ENCODE peak calls at places on chromosome 4, in seven cellular contexts. One of them, this sample, is unnamed.

GRCh38 chr4:96729641-96730040 is 889.7 kb downstream of the PDHA2 start:
- DNase-seq in left ventricle myocardium inferior: no peak
- DNase-seq in AG04449: no peak
- DNase-seq in sigmoid colon: no peak
- DNase-seq in ascending aorta: no peak
- DNase-seq in uterus: no peak
- DNase-seq in BE2C: no peak
- DNase-seq in this sample: no peak

GRCh38 chr4:7480423-7480822 is 45.7 kb upstream of the PSAPL1 start:
- DNase-seq in BE2C: no peak
- DNase-seq in AG04449: no peak
- DNase-seq in sigmoid colon: no peak
- DNase-seq in uterus: no peak
- DNase-seq in ascending aorta: no peak
- DNase-seq in left ventricle myocardium inferior: no peak
- DNase-seq in this sample: no peak

GRCh38 chr4:41436365-41437263 is 101.3 kb upstream of the LIMCH1 start:
- DNase-seq in left ventricle myocardium inferior: no peak
- DNase-seq in ascending aorta: no peak
- DNase-seq in sigmoid colon: no peak
- DNase-seq in BE2C: no peak
- DNase-seq in AG04449: no peak
- DNase-seq in uterus: no peak
- DNase-seq in this sample: no peak

GRCh38 chr4:77818077-77818666 is 996 bp downstream of the CNOT6L start:
- DNase-seq in uterus: peak
- DNase-seq in ascending aorta: peak
- DNase-seq in AG04449: no peak
- DNase-seq in sigmoid colon: peak
- DNase-seq in left ventricle myocardium inferior: peak
- DNase-seq in BE2C: peak
- DNase-seq in this sample: peak

GRCh38 chr4:189187531-189188052 is 753.1 kb upstream of the FRG1 start:
- DNase-seq in sigmoid colon: no peak
- DNase-seq in BE2C: no peak
- DNase-seq in AG04449: no peak
- DNase-seq in ascending aorta: no peak
- DNase-seq in left ventricle myocardium inferior: no peak
- DNase-seq in uterus: no peak
- DNase-seq in this sample: no peak

GRCh38 chr4:17895481-17895880 is 84.7 kb downstream of the NCAPG start:
- DNase-seq in left ventricle myocardium inferior: no peak
- DNase-seq in ascending aorta: no peak
- DNase-seq in sigmoid colon: no peak
- DNase-seq in uterus: no peak
- DNase-seq in AG04449: no peak
- DNase-seq in BE2C: no peak
- DNase-seq in this sample: no peak

GRCh38 chr4:140637836-140638235 is 69.1 kb upstream of the UCP1 start:
- DNase-seq in ascending aorta: no peak
- DNase-seq in BE2C: peak
- DNase-seq in sigmoid colon: no peak
- DNase-seq in uterus: no peak
- DNase-seq in AG04449: no peak
- DNase-seq in left ventricle myocardium inferior: no peak
- DNase-seq in this sample: no peak

GRCh38 chr4:36196145-36196925 is 48.0 kb downstream of the ARAP2 start:
- DNase-seq in uterus: no peak
- DNase-seq in sigmoid colon: no peak
- DNase-seq in left ventricle myocardium inferior: no peak
- DNase-seq in AG04449: no peak
- DNase-seq in ascending aorta: no peak
- DNase-seq in BE2C: no peak
- DNase-seq in this sample: no peak

GRCh38 chr4:152460488-152460887 is 75.4 kb downstream of the FBXW7 start:
- DNase-seq in AG04449: peak
- DNase-seq in left ventricle myocardium inferior: no peak
- DNase-seq in sigmoid colon: no peak
- DNase-seq in BE2C: no peak
- DNase-seq in uterus: no peak
- DNase-seq in ascending aorta: no peak
- DNase-seq in this sample: peak

GRCh38 chr4:22498866-22499265 is 17.0 kb downstream of the ADGRA3 start:
- DNase-seq in sigmoid colon: no peak
- DNase-seq in left ventricle myocardium inferior: no peak
- DNase-seq in BE2C: no peak
- DNase-seq in ascending aorta: no peak
- DNase-seq in AG04449: no peak
- DNase-seq in uterus: no peak
- DNase-seq in this sample: no peak

GRCh38 chr4:180665994-180666818 is 1577.0 kb upstream of the TENM3 start:
- DNase-seq in ascending aorta: no peak
- DNase-seq in BE2C: peak
- DNase-seq in uterus: no peak
- DNase-seq in AG04449: no peak
- DNase-seq in left ventricle myocardium inferior: no peak
- DNase-seq in sigmoid colon: no peak
- DNase-seq in this sample: peak

GRCh38 chr4:100581337-100581736 is 63.5 kb upstream of the EMCN start:
- DNase-seq in ascending aorta: no peak
- DNase-seq in BE2C: peak
- DNase-seq in AG04449: no peak
- DNase-seq in left ventricle myocardium inferior: no peak
- DNase-seq in sigmoid colon: no peak
- DNase-seq in uterus: no peak
- DNase-seq in this sample: no peak

GRCh38 chr4:15451181-15451865 is 18.4 kb upstream of the CC2D2A start:
- DNase-seq in AG04449: no peak
- DNase-seq in BE2C: no peak
- DNase-seq in ascending aorta: no peak
- DNase-seq in uterus: no peak
- DNase-seq in sigmoid colon: no peak
- DNase-seq in left ventricle myocardium inferior: no peak
- DNase-seq in this sample: no peak

GRCh38 chr4:123399638-123400358 is 3.2 kb downstream of the SPRY1 start:
- DNase-seq in uterus: no peak
- DNase-seq in sigmoid colon: no peak
- DNase-seq in AG04449: no peak
- DNase-seq in ascending aorta: no peak
- DNase-seq in left ventricle myocardium inferior: no peak
- DNase-seq in BE2C: no peak
- DNase-seq in this sample: no peak

GRCh38 chr4:123396294-123397275 is at the start of gene SPRY1:
- DNase-seq in uterus: peak
- DNase-seq in ascending aorta: peak
- DNase-seq in sigmoid colon: peak
- DNase-seq in BE2C: peak
- DNase-seq in left ventricle myocardium inferior: peak
- DNase-seq in AG04449: no peak
- DNase-seq in this sample: peak

GRCh38 chr4:123397276-123398150 is 918 bp downstream of the SPRY1 start:
- DNase-seq in ascending aorta: peak
- DNase-seq in left ventricle myocardium inferior: peak
- DNase-seq in sigmoid colon: peak
- DNase-seq in uterus: peak
- DNase-seq in BE2C: peak
- DNase-seq in AG04449: no peak
- DNase-seq in this sample: no peak

GRCh38 chr4:123398151-123398802 is 1.7 kb downstream of the SPRY1 start:
- DNase-seq in left ventricle myocardium inferior: peak
- DNase-seq in BE2C: peak
- DNase-seq in ascending aorta: peak
- DNase-seq in AG04449: no peak
- DNase-seq in sigmoid colon: peak
- DNase-seq in uterus: peak
- DNase-seq in this sample: no peak

GRCh38 chr4:123398803-123399637 is 2.4 kb downstream of the SPRY1 start:
- DNase-seq in BE2C: no peak
- DNase-seq in uterus: peak
- DNase-seq in left ventricle myocardium inferior: peak
- DNase-seq in ascending aorta: peak
- DNase-seq in AG04449: no peak
- DNase-seq in sigmoid colon: peak
- DNase-seq in this sample: no peak
- TF ChIP-seq CTCF in BE2C: no peak
- TF ChIP-seq CTCF in uterus: no peak
- TF ChIP-seq CTCF in left ventricle myocardium inferior: no peak
- TF ChIP-seq CTCF in ascending aorta: no peak
- TF ChIP-seq CTCF in AG04449: peak
- TF ChIP-seq CTCF in sigmoid colon: no peak
- TF ChIP-seq CTCF in this sample: peak

GRCh38 chr4:107278791-107279481 is 242.8 kb upstream of the DKK2 start:
- DNase-seq in ascending aorta: no peak
- DNase-seq in BE2C: no peak
- DNase-seq in uterus: no peak
- DNase-seq in AG04449: no peak
- DNase-seq in sigmoid colon: no peak
- DNase-seq in left ventricle myocardium inferior: no peak
- DNase-seq in this sample: no peak

GRCh38 chr4:107279729-107280128 is 243.6 kb upstream of the DKK2 start:
- DNase-seq in left ventricle myocardium inferior: no peak
- DNase-seq in ascending aorta: no peak
- DNase-seq in AG04449: no peak
- DNase-seq in BE2C: no peak
- DNase-seq in sigmoid colon: no peak
- DNase-seq in uterus: no peak
- DNase-seq in this sample: no peak

DNA sequence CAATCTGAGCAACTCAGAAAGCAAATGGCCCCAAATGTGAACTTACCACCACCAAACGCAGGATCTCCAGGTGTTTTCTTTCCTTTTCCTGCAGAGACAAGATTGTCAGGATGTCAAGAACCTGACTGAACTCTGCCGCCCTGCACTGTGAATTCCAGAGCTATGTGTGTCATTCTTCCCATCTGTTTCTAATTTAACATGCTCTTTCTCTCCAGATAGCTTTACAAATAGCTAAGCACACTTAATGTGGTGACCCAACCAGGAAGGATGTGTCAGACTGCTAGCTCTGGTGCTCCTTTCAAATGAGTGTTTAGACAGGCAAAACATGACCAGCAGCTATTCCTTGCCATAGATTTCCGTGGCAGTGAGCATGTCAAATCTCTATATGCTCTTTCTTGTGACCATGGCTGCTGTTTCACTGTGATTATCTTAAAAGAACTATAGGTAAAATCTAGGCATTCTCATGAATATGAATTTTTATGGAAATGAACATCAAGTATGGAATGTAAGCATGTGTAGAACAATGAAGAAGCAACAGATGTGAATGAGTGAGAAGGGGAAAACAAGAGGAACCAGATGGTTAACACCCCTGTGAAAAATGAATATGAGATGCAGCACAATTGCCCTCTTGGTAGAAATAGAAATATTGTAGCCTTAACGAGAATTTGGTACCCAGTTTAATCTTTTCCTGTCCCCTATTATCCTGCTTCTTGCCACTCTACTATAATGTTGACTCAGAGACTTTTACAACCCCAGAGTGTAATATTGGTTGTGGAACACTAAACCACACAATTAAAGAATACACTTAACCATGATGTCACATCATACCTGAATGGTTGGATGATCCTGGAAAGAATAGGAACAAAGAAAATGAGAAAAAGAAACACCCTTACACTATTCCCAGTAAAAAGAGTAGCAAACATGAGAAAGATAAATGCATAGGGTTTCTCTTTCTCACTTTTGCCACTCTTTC is 247.8 kb upstream of the DKK2 start:
- DNase-seq in uterus: no peak
- DNase-seq in AG04449: peak
- DNase-seq in sigmoid colon: no peak
- DNase-seq in BE2C: no peak
- DNase-seq in ascending aorta: no peak
- DNase-seq in left ventricle myocardium inferior: no peak
- DNase-seq in this sample: peak
- H3K4me3 ChIP-seq in uterus: no peak
- H3K4me3 ChIP-seq in AG04449: no peak
- H3K4me3 ChIP-seq in sigmoid colon: no peak
- H3K4me3 ChIP-seq in BE2C: no peak
- H3K4me3 ChIP-seq in ascending aorta: no peak
- H3K4me3 ChIP-seq in left ventricle myocardium inferior: no peak
- H3K4me3 ChIP-seq in this sample: peak

DNA sequence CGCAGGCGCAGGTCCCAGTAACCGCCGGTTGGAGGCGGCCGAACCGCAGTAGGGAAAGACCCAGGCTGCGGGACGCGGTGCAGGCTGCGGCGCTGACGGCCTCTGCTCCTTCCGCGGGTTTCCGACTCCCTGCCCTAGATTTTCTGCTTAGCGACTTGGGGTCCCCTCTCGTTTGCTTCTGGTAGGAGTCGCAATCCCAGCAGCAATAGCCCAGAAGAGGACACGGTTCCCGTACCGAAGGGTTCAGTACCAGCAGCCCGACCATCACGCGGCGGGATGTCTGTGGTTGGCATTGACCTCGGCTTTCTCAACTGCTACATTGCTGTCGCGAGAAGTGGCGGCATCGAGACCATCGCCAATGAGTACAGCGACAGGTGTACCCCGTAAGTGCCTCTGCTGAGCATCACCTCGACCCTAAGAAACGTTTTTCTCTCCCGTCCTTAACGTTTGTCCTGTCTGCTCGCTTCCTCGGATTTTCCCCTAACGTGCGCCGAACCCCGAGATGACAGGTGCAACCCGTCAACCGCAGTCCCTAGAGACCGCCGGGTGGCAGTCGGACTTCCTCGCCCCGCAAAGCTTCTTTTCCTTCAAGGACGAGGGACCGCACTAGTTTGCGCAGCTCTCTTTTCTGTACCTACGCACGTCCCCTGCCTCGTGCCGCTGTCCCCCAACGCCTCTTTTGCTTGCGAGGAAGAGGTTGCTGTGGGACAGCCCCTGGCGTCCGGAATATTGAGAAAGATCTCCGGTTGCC is at the start of gene HSPA4L:
- DNase-seq in uterus: peak
- DNase-seq in BE2C: peak
- DNase-seq in AG04449: no peak
- DNase-seq in sigmoid colon: peak
- DNase-seq in ascending aorta: peak
- DNase-seq in left ventricle myocardium inferior: peak
- DNase-seq in this sample: no peak
- TF ChIP-seq CTCF in uterus: no peak
- TF ChIP-seq CTCF in BE2C: peak
- TF ChIP-seq CTCF in AG04449: peak
- TF ChIP-seq CTCF in sigmoid colon: peak
- TF ChIP-seq CTCF in ascending aorta: peak
- TF ChIP-seq CTCF in left ventricle myocardium inferior: peak
- TF ChIP-seq CTCF in this sample: peak

GRCh38 chr4:105343523-105343931 is 130.3 kb downstream of the PPA2 start:
- DNase-seq in left ventricle myocardium inferior: no peak
- DNase-seq in AG04449: no peak
- DNase-seq in uterus: no peak
- DNase-seq in ascending aorta: no peak
- DNase-seq in BE2C: no peak
- DNase-seq in sigmoid colon: no peak
- DNase-seq in this sample: no peak
- H3K4me3 ChIP-seq in left ventricle myocardium inferior: no peak
- H3K4me3 ChIP-seq in AG04449: peak
- H3K4me3 ChIP-seq in uterus: no peak
- H3K4me3 ChIP-seq in ascending aorta: no peak
- H3K4me3 ChIP-seq in BE2C: no peak
- H3K4me3 ChIP-seq in sigmoid colon: no peak
- H3K4me3 ChIP-seq in this sample: no peak